ENCODE peak calls at places on chromosomes 12 and 14, in nine cellular contexts. One of them, this sample, is unnamed.

GRCh38 chr12:83793616-83794015 is 1106.9 kb downstream of the TMTC2 start:
- DNase-seq in activated T-cell treated with anti-CD3 and anti-CD28 coated beads, Interleukin-2, amount 50 U/mL, for 4 hours: no peak
- DNase-seq in ascending aorta: no peak
- DNase-seq in lower lobe of right lung: no peak
- DNase-seq in lower leg skin: no peak
- DNase-seq in mesothelial cell of epicardium: no peak
- DNase-seq in nephron progenitor cell: no peak
- DNase-seq in NCI-H446 treated with DMSO at 0.1 percent for 48 hours: no peak
- DNase-seq in activated CD4-positive, alpha-beta T cell treated with anti-CD3 and anti-CD28 coated beads, Interleukin-2, amount 50 U/mL, for 1 hour: no peak
- DNase-seq in this sample: no peak

GRCh38 chr14:33589334-33589733 is 361.5 kb downstream of the EGLN3 start:
- DNase-seq in lower leg skin: no peak
- DNase-seq in nephron progenitor cell: no peak
- DNase-seq in NCI-H446 treated with DMSO at 0.1 percent for 48 hours: no peak
- DNase-seq in activated T-cell treated with anti-CD3 and anti-CD28 coated beads, Interleukin-2, amount 50 U/mL, for 4 hours: no peak
- DNase-seq in lower lobe of right lung: no peak
- DNase-seq in ascending aorta: no peak
- DNase-seq in mesothelial cell of epicardium: no peak
- DNase-seq in activated CD4-positive, alpha-beta T cell treated with anti-CD3 and anti-CD28 coated beads, Interleukin-2, amount 50 U/mL, for 1 hour: no peak
- DNase-seq in this sample: no peak

GRCh38 chr14:38646391-38646790 is 390.5 kb upstream of the CLEC14A start:
- DNase-seq in ascending aorta: no peak
- DNase-seq in nephron progenitor cell: no peak
- DNase-seq in activated CD4-positive, alpha-beta T cell treated with anti-CD3 and anti-CD28 coated beads, Interleukin-2, amount 50 U/mL, for 1 hour: no peak
- DNase-seq in NCI-H446 treated with DMSO at 0.1 percent for 48 hours: peak
- DNase-seq in mesothelial cell of epicardium: no peak
- DNase-seq in lower leg skin: no peak
- DNase-seq in lower lobe of right lung: no peak
- DNase-seq in activated T-cell treated with anti-CD3 and anti-CD28 coated beads, Interleukin-2, amount 50 U/mL, for 4 hours: no peak
- DNase-seq in this sample: no peak

GRCh38 chr12:12557733-12558132 is 4.9 kb downstream of the DUSP16 start:
- DNase-seq in ascending aorta: no peak
- DNase-seq in NCI-H446 treated with DMSO at 0.1 percent for 48 hours: no peak
- DNase-seq in activated T-cell treated with anti-CD3 and anti-CD28 coated beads, Interleukin-2, amount 50 U/mL, for 4 hours: no peak
- DNase-seq in lower leg skin: no peak
- DNase-seq in activated CD4-positive, alpha-beta T cell treated with anti-CD3 and anti-CD28 coated beads, Interleukin-2, amount 50 U/mL, for 1 hour: no peak
- DNase-seq in nephron progenitor cell: no peak
- DNase-seq in mesothelial cell of epicardium: no peak
- DNase-seq in lower lobe of right lung: no peak
- DNase-seq in this sample: no peak

GRCh38 chr12:51901881-51902280 is 5.4 kb upstream of the ACVRL1 start:
- DNase-seq in NCI-H446 treated with DMSO at 0.1 percent for 48 hours: no peak
- DNase-seq in activated CD4-positive, alpha-beta T cell treated with anti-CD3 and anti-CD28 coated beads, Interleukin-2, amount 50 U/mL, for 1 hour: no peak
- DNase-seq in activated T-cell treated with anti-CD3 and anti-CD28 coated beads, Interleukin-2, amount 50 U/mL, for 4 hours: no peak
- DNase-seq in lower lobe of right lung: no peak
- DNase-seq in ascending aorta: no peak
- DNase-seq in nephron progenitor cell: no peak
- DNase-seq in mesothelial cell of epicardium: no peak
- DNase-seq in lower leg skin: peak
- DNase-seq in this sample: no peak

GRCh38 chr14:100256339-100256895 is 17.5 kb downstream of the YY1 start:
- DNase-seq in nephron progenitor cell: no peak
- DNase-seq in lower lobe of right lung: no peak
- DNase-seq in NCI-H446 treated with DMSO at 0.1 percent for 48 hours: no peak
- DNase-seq in ascending aorta: no peak
- DNase-seq in lower leg skin: no peak
- DNase-seq in mesothelial cell of epicardium: no peak
- DNase-seq in activated T-cell treated with anti-CD3 and anti-CD28 coated beads, Interleukin-2, amount 50 U/mL, for 4 hours: no peak
- DNase-seq in activated CD4-positive, alpha-beta T cell treated with anti-CD3 and anti-CD28 coated beads, Interleukin-2, amount 50 U/mL, for 1 hour: no peak
- DNase-seq in this sample: no peak

GRCh38 chr12:26318661-26319068 is 123.3 kb downstream of the SSPN start:
- DNase-seq in nephron progenitor cell: no peak
- DNase-seq in mesothelial cell of epicardium: no peak
- DNase-seq in lower leg skin: peak
- DNase-seq in activated CD4-positive, alpha-beta T cell treated with anti-CD3 and anti-CD28 coated beads, Interleukin-2, amount 50 U/mL, for 1 hour: no peak
- DNase-seq in lower lobe of right lung: peak
- DNase-seq in activated T-cell treated with anti-CD3 and anti-CD28 coated beads, Interleukin-2, amount 50 U/mL, for 4 hours: no peak
- DNase-seq in ascending aorta: peak
- DNase-seq in NCI-H446 treated with DMSO at 0.1 percent for 48 hours: no peak
- DNase-seq in this sample: no peak

GRCh38 chr12:58803893-58804292 is 116.4 kb downstream of the LRIG3 start:
- DNase-seq in mesothelial cell of epicardium: no peak
- DNase-seq in NCI-H446 treated with DMSO at 0.1 percent for 48 hours: no peak
- DNase-seq in activated T-cell treated with anti-CD3 and anti-CD28 coated beads, Interleukin-2, amount 50 U/mL, for 4 hours: no peak
- DNase-seq in lower leg skin: no peak
- DNase-seq in lower lobe of right lung: no peak
- DNase-seq in nephron progenitor cell: no peak
- DNase-seq in ascending aorta: no peak
- DNase-seq in activated CD4-positive, alpha-beta T cell treated with anti-CD3 and anti-CD28 coated beads, Interleukin-2, amount 50 U/mL, for 1 hour: no peak
- DNase-seq in this sample: no peak

GRCh38 chr12:124618291-124618902 is 51.0 kb upstream of the NCOR2 start:
- DNase-seq in activated CD4-positive, alpha-beta T cell treated with anti-CD3 and anti-CD28 coated beads, Interleukin-2, amount 50 U/mL, for 1 hour: no peak
- DNase-seq in NCI-H446 treated with DMSO at 0.1 percent for 48 hours: no peak
- DNase-seq in nephron progenitor cell: no peak
- DNase-seq in ascending aorta: no peak
- DNase-seq in activated T-cell treated with anti-CD3 and anti-CD28 coated beads, Interleukin-2, amount 50 U/mL, for 4 hours: no peak
- DNase-seq in mesothelial cell of epicardium: no peak
- DNase-seq in lower lobe of right lung: no peak
- DNase-seq in lower leg skin: no peak
- DNase-seq in this sample: no peak

GRCh38 chr12:102463659-102464249 is 16.6 kb downstream of the IGF1 start:
- DNase-seq in lower leg skin: no peak
- DNase-seq in nephron progenitor cell: no peak
- DNase-seq in ascending aorta: no peak
- DNase-seq in NCI-H446 treated with DMSO at 0.1 percent for 48 hours: no peak
- DNase-seq in mesothelial cell of epicardium: no peak
- DNase-seq in lower lobe of right lung: no peak
- DNase-seq in activated CD4-positive, alpha-beta T cell treated with anti-CD3 and anti-CD28 coated beads, Interleukin-2, amount 50 U/mL, for 1 hour: no peak
- DNase-seq in activated T-cell treated with anti-CD3 and anti-CD28 coated beads, Interleukin-2, amount 50 U/mL, for 4 hours: no peak
- DNase-seq in this sample: no peak

GRCh38 chr12:69602954-69603353 is 7.8 kb downstream of the LRRC10 start:
- DNase-seq in activated T-cell treated with anti-CD3 and anti-CD28 coated beads, Interleukin-2, amount 50 U/mL, for 4 hours: no peak
- DNase-seq in NCI-H446 treated with DMSO at 0.1 percent for 48 hours: no peak
- DNase-seq in lower leg skin: no peak
- DNase-seq in lower lobe of right lung: no peak
- DNase-seq in nephron progenitor cell: no peak
- DNase-seq in ascending aorta: no peak
- DNase-seq in activated CD4-positive, alpha-beta T cell treated with anti-CD3 and anti-CD28 coated beads, Interleukin-2, amount 50 U/mL, for 1 hour: no peak
- DNase-seq in mesothelial cell of epicardium: no peak
- DNase-seq in this sample: no peak

GRCh38 chr14:102605026-102605425 is 12.6 kb downstream of the RCOR1 start:
- DNase-seq in lower leg skin: no peak
- DNase-seq in activated CD4-positive, alpha-beta T cell treated with anti-CD3 and anti-CD28 coated beads, Interleukin-2, amount 50 U/mL, for 1 hour: no peak
- DNase-seq in lower lobe of right lung: no peak
- DNase-seq in ascending aorta: no peak
- DNase-seq in nephron progenitor cell: no peak
- DNase-seq in NCI-H446 treated with DMSO at 0.1 percent for 48 hours: no peak
- DNase-seq in mesothelial cell of epicardium: no peak
- DNase-seq in activated T-cell treated with anti-CD3 and anti-CD28 coated beads, Interleukin-2, amount 50 U/mL, for 4 hours: no peak
- DNase-seq in this sample: no peak

GRCh38 chr12:5043589-5044419 is at the start of gene KCNA5:
- DNase-seq in lower leg skin: no peak
- DNase-seq in activated CD4-positive, alpha-beta T cell treated with anti-CD3 and anti-CD28 coated beads, Interleukin-2, amount 50 U/mL, for 1 hour: no peak
- DNase-seq in nephron progenitor cell: peak
- DNase-seq in NCI-H446 treated with DMSO at 0.1 percent for 48 hours: no peak
- DNase-seq in mesothelial cell of epicardium: peak
- DNase-seq in lower lobe of right lung: no peak
- DNase-seq in ascending aorta: peak
- DNase-seq in activated T-cell treated with anti-CD3 and anti-CD28 coated beads, Interleukin-2, amount 50 U/mL, for 4 hours: no peak
- DNase-seq in this sample: no peak

GRCh38 chr12:82672811-82673495 is 13.8 kb upstream of the TMTC2 start:
- DNase-seq in mesothelial cell of epicardium: no peak
- DNase-seq in nephron progenitor cell: no peak
- DNase-seq in activated CD4-positive, alpha-beta T cell treated with anti-CD3 and anti-CD28 coated beads, Interleukin-2, amount 50 U/mL, for 1 hour: no peak
- DNase-seq in activated T-cell treated with anti-CD3 and anti-CD28 coated beads, Interleukin-2, amount 50 U/mL, for 4 hours: no peak
- DNase-seq in ascending aorta: no peak
- DNase-seq in NCI-H446 treated with DMSO at 0.1 percent for 48 hours: no peak
- DNase-seq in lower lobe of right lung: no peak
- DNase-seq in lower leg skin: no peak
- DNase-seq in this sample: no peak

GRCh38 chr12:56469007-56469930 is 891 bp downstream of the SPRYD4 start:
- DNase-seq in activated T-cell treated with anti-CD3 and anti-CD28 coated beads, Interleukin-2, amount 50 U/mL, for 4 hours: peak
- DNase-seq in mesothelial cell of epicardium: no peak
- DNase-seq in activated CD4-positive, alpha-beta T cell treated with anti-CD3 and anti-CD28 coated beads, Interleukin-2, amount 50 U/mL, for 1 hour: no peak
- DNase-seq in nephron progenitor cell: no peak
- DNase-seq in ascending aorta: no peak
- DNase-seq in NCI-H446 treated with DMSO at 0.1 percent for 48 hours: no peak
- DNase-seq in lower leg skin: no peak
- DNase-seq in lower lobe of right lung: no peak
- DNase-seq in this sample: no peak

GRCh38 chr12:100984821-100985220 is 190.2 kb downstream of the ANO4 start:
- DNase-seq in activated CD4-positive, alpha-beta T cell treated with anti-CD3 and anti-CD28 coated beads, Interleukin-2, amount 50 U/mL, for 1 hour: no peak
- DNase-seq in ascending aorta: no peak
- DNase-seq in activated T-cell treated with anti-CD3 and anti-CD28 coated beads, Interleukin-2, amount 50 U/mL, for 4 hours: no peak
- DNase-seq in NCI-H446 treated with DMSO at 0.1 percent for 48 hours: no peak
- DNase-seq in nephron progenitor cell: no peak
- DNase-seq in lower leg skin: no peak
- DNase-seq in lower lobe of right lung: no peak
- DNase-seq in mesothelial cell of epicardium: no peak
- DNase-seq in this sample: no peak

GRCh38 chr14:54529811-54530210 is 20.1 kb downstream of the CGRRF1 start:
- DNase-seq in mesothelial cell of epicardium: no peak
- DNase-seq in activated T-cell treated with anti-CD3 and anti-CD28 coated beads, Interleukin-2, amount 50 U/mL, for 4 hours: no peak
- DNase-seq in activated CD4-positive, alpha-beta T cell treated with anti-CD3 and anti-CD28 coated beads, Interleukin-2, amount 50 U/mL, for 1 hour: no peak
- DNase-seq in NCI-H446 treated with DMSO at 0.1 percent for 48 hours: no peak
- DNase-seq in lower lobe of right lung: no peak
- DNase-seq in lower leg skin: no peak
- DNase-seq in ascending aorta: no peak
- DNase-seq in nephron progenitor cell: no peak
- DNase-seq in this sample: no peak

GRCh38 chr12:109740694-109741245 is 27.1 kb downstream of the FAM222A start:
- DNase-seq in nephron progenitor cell: peak
- DNase-seq in NCI-H446 treated with DMSO at 0.1 percent for 48 hours: no peak
- DNase-seq in activated T-cell treated with anti-CD3 and anti-CD28 coated beads, Interleukin-2, amount 50 U/mL, for 4 hours: no peak
- DNase-seq in activated CD4-positive, alpha-beta T cell treated with anti-CD3 and anti-CD28 coated beads, Interleukin-2, amount 50 U/mL, for 1 hour: no peak
- DNase-seq in mesothelial cell of epicardium: no peak
- DNase-seq in lower leg skin: peak
- DNase-seq in ascending aorta: no peak
- DNase-seq in lower lobe of right lung: peak
- DNase-seq in this sample: no peak

GRCh38 chr14:89851031-89851430 is 103.5 kb downstream of the EFCAB11 start:
- DNase-seq in lower lobe of right lung: no peak
- DNase-seq in mesothelial cell of epicardium: no peak
- DNase-seq in nephron progenitor cell: no peak
- DNase-seq in ascending aorta: no peak
- DNase-seq in NCI-H446 treated with DMSO at 0.1 percent for 48 hours: peak
- DNase-seq in activated T-cell treated with anti-CD3 and anti-CD28 coated beads, Interleukin-2, amount 50 U/mL, for 4 hours: no peak
- DNase-seq in activated CD4-positive, alpha-beta T cell treated with anti-CD3 and anti-CD28 coated beads, Interleukin-2, amount 50 U/mL, for 1 hour: no peak
- DNase-seq in lower leg skin: no peak
- DNase-seq in this sample: no peak

GRCh38 chr12:93128332-93128707 is 199.2 kb upstream of the EEA1 start:
- DNase-seq in ascending aorta: no peak
- DNase-seq in lower lobe of right lung: peak
- DNase-seq in activated T-cell treated with anti-CD3 and anti-CD28 coated beads, Interleukin-2, amount 50 U/mL, for 4 hours: no peak
- DNase-seq in mesothelial cell of epicardium: no peak
- DNase-seq in lower leg skin: no peak
- DNase-seq in NCI-H446 treated with DMSO at 0.1 percent for 48 hours: no peak
- DNase-seq in nephron progenitor cell: no peak
- DNase-seq in activated CD4-positive, alpha-beta T cell treated with anti-CD3 and anti-CD28 coated beads, Interleukin-2, amount 50 U/mL, for 1 hour: no peak
- DNase-seq in this sample: no peak

GRCh38 chr14:100893228-100893601 is 10.3 kb downstream of the RTL1 start:
- DNase-seq in mesothelial cell of epicardium: no peak
- DNase-seq in NCI-H446 treated with DMSO at 0.1 percent for 48 hours: no peak
- DNase-seq in nephron progenitor cell: no peak
- DNase-seq in activated CD4-positive, alpha-beta T cell treated with anti-CD3 and anti-CD28 coated beads, Interleukin-2, amount 50 U/mL, for 1 hour: no peak
- DNase-seq in lower lobe of right lung: no peak
- DNase-seq in activated T-cell treated with anti-CD3 and anti-CD28 coated beads, Interleukin-2, amount 50 U/mL, for 4 hours: no peak
- DNase-seq in lower leg skin: peak
- DNase-seq in ascending aorta: no peak
- DNase-seq in this sample: no peak

GRCh38 chr12:42483534-42483857 is 106.0 kb downstream of the PRICKLE1 start:
- DNase-seq in nephron progenitor cell: peak
- DNase-seq in NCI-H446 treated with DMSO at 0.1 percent for 48 hours: no peak
- DNase-seq in activated CD4-positive, alpha-beta T cell treated with anti-CD3 and anti-CD28 coated beads, Interleukin-2, amount 50 U/mL, for 1 hour: no peak
- DNase-seq in lower leg skin: peak
- DNase-seq in lower lobe of right lung: no peak
- DNase-seq in mesothelial cell of epicardium: no peak
- DNase-seq in activated T-cell treated with anti-CD3 and anti-CD28 coated beads, Interleukin-2, amount 50 U/mL, for 4 hours: peak
- DNase-seq in ascending aorta: no peak
- DNase-seq in this sample: no peak

GRCh38 chr12:105580841-105581352 is 250.4 kb downstream of the C12orf75 start:
- DNase-seq in activated CD4-positive, alpha-beta T cell treated with anti-CD3 and anti-CD28 coated beads, Interleukin-2, amount 50 U/mL, for 1 hour: no peak
- DNase-seq in ascending aorta: no peak
- DNase-seq in lower lobe of right lung: no peak
- DNase-seq in activated T-cell treated with anti-CD3 and anti-CD28 coated beads, Interleukin-2, amount 50 U/mL, for 4 hours: no peak
- DNase-seq in lower leg skin: no peak
- DNase-seq in mesothelial cell of epicardium: no peak
- DNase-seq in NCI-H446 treated with DMSO at 0.1 percent for 48 hours: no peak
- DNase-seq in nephron progenitor cell: peak
- DNase-seq in this sample: no peak

GRCh38 chr14:61563162-61563511 is 132.2 kb upstream of the HIF1A start:
- DNase-seq in lower leg skin: no peak
- DNase-seq in mesothelial cell of epicardium: no peak
- DNase-seq in nephron progenitor cell: no peak
- DNase-seq in activated T-cell treated with anti-CD3 and anti-CD28 coated beads, Interleukin-2, amount 50 U/mL, for 4 hours: no peak
- DNase-seq in activated CD4-positive, alpha-beta T cell treated with anti-CD3 and anti-CD28 coated beads, Interleukin-2, amount 50 U/mL, for 1 hour: no peak
- DNase-seq in NCI-H446 treated with DMSO at 0.1 percent for 48 hours: no peak
- DNase-seq in ascending aorta: no peak
- DNase-seq in lower lobe of right lung: no peak
- DNase-seq in this sample: no peak

GRCh38 chr12:79415754-79416435 is 274.9 kb downstream of the PAWR start:
- DNase-seq in mesothelial cell of epicardium: no peak
- DNase-seq in activated T-cell treated with anti-CD3 and anti-CD28 coated beads, Interleukin-2, amount 50 U/mL, for 4 hours: no peak
- DNase-seq in ascending aorta: no peak
- DNase-seq in nephron progenitor cell: no peak
- DNase-seq in lower leg skin: no peak
- DNase-seq in activated CD4-positive, alpha-beta T cell treated with anti-CD3 and anti-CD28 coated beads, Interleukin-2, amount 50 U/mL, for 1 hour: no peak
- DNase-seq in NCI-H446 treated with DMSO at 0.1 percent for 48 hours: no peak
- DNase-seq in lower lobe of right lung: no peak
- DNase-seq in this sample: no peak

GRCh38 chr14:77281852-77282251 is 10.8 kb upstream of the NGB start:
- DNase-seq in lower lobe of right lung: no peak
- DNase-seq in nephron progenitor cell: no peak
- DNase-seq in mesothelial cell of epicardium: no peak
- DNase-seq in ascending aorta: no peak
- DNase-seq in activated CD4-positive, alpha-beta T cell treated with anti-CD3 and anti-CD28 coated beads, Interleukin-2, amount 50 U/mL, for 1 hour: no peak
- DNase-seq in activated T-cell treated with anti-CD3 and anti-CD28 coated beads, Interleukin-2, amount 50 U/mL, for 4 hours: no peak
- DNase-seq in lower leg skin: no peak
- DNase-seq in NCI-H446 treated with DMSO at 0.1 percent for 48 hours: no peak
- DNase-seq in this sample: no peak

GRCh38 chr12:115752913-115753726 is 524.4 kb downstream of the MED13L start:
- DNase-seq in NCI-H446 treated with DMSO at 0.1 percent for 48 hours: no peak
- DNase-seq in activated T-cell treated with anti-CD3 and anti-CD28 coated beads, Interleukin-2, amount 50 U/mL, for 4 hours: no peak
- DNase-seq in lower lobe of right lung: no peak
- DNase-seq in lower leg skin: no peak
- DNase-seq in nephron progenitor cell: peak
- DNase-seq in ascending aorta: no peak
- DNase-seq in activated CD4-positive, alpha-beta T cell treated with anti-CD3 and anti-CD28 coated beads, Interleukin-2, amount 50 U/mL, for 1 hour: no peak
- DNase-seq in mesothelial cell of epicardium: peak
- DNase-seq in this sample: no peak

GRCh38 chr14:45103806-45104205 is 19.9 kb downstream of the PRPF39 start:
- DNase-seq in activated CD4-positive, alpha-beta T cell treated with anti-CD3 and anti-CD28 coated beads, Interleukin-2, amount 50 U/mL, for 1 hour: no peak
- DNase-seq in ascending aorta: no peak
- DNase-seq in lower leg skin: no peak
- DNase-seq in activated T-cell treated with anti-CD3 and anti-CD28 coated beads, Interleukin-2, amount 50 U/mL, for 4 hours: no peak
- DNase-seq in lower lobe of right lung: no peak
- DNase-seq in NCI-H446 treated with DMSO at 0.1 percent for 48 hours: no peak
- DNase-seq in nephron progenitor cell: no peak
- DNase-seq in mesothelial cell of epicardium: no peak
- DNase-seq in this sample: no peak

GRCh38 chr14:70788893-70789292 is 20.4 kb downstream of the MAP3K9 start:
- DNase-seq in mesothelial cell of epicardium: no peak
- DNase-seq in lower lobe of right lung: no peak
- DNase-seq in ascending aorta: no peak
- DNase-seq in activated T-cell treated with anti-CD3 and anti-CD28 coated beads, Interleukin-2, amount 50 U/mL, for 4 hours: no peak
- DNase-seq in activated CD4-positive, alpha-beta T cell treated with anti-CD3 and anti-CD28 coated beads, Interleukin-2, amount 50 U/mL, for 1 hour: no peak
- DNase-seq in lower leg skin: no peak
- DNase-seq in NCI-H446 treated with DMSO at 0.1 percent for 48 hours: no peak
- DNase-seq in nephron progenitor cell: no peak
- DNase-seq in this sample: no peak

GRCh38 chr12:34598851-34599529 is 576.7 kb downstream of the ALG10 start:
- DNase-seq in activated T-cell treated with anti-CD3 and anti-CD28 coated beads, Interleukin-2, amount 50 U/mL, for 4 hours: no peak
- DNase-seq in ascending aorta: no peak
- DNase-seq in nephron progenitor cell: no peak
- DNase-seq in mesothelial cell of epicardium: no peak
- DNase-seq in lower lobe of right lung: peak
- DNase-seq in lower leg skin: no peak
- DNase-seq in activated CD4-positive, alpha-beta T cell treated with anti-CD3 and anti-CD28 coated beads, Interleukin-2, amount 50 U/mL, for 1 hour: no peak
- DNase-seq in NCI-H446 treated with DMSO at 0.1 percent for 48 hours: no peak
- DNase-seq in this sample: no peak

GRCh38 chr12:21475552-21475951 is 25.9 kb downstream of the RECQL start:
- DNase-seq in mesothelial cell of epicardium: no peak
- DNase-seq in NCI-H446 treated with DMSO at 0.1 percent for 48 hours: no peak
- DNase-seq in ascending aorta: no peak
- DNase-seq in lower leg skin: no peak
- DNase-seq in lower lobe of right lung: no peak
- DNase-seq in activated T-cell treated with anti-CD3 and anti-CD28 coated beads, Interleukin-2, amount 50 U/mL, for 4 hours: no peak
- DNase-seq in activated CD4-positive, alpha-beta T cell treated with anti-CD3 and anti-CD28 coated beads, Interleukin-2, amount 50 U/mL, for 1 hour: no peak
- DNase-seq in nephron progenitor cell: no peak
- DNase-seq in this sample: no peak